ENCODE peak calls at places on chromosomes 1 and 21, in six cellular contexts. H is MM.1S, O is astrocyte of the cerebellum, E is body of pancreas, U is fibroblast of the aortic adventitia, D is GM12865. X is an unnamed sample.

GRCh38 chr1:225677350-225678124 is 24.6 kb upstream of the ENAH start:
- DNase-seq in E (no peak), O (no peak), U (no peak), D (no peak), H (no peak), X (no peak)

GRCh38 chr1:24435782-24436365 is 20.3 kb downstream of the NIPAL3 start:
- DNase-seq in U (no peak), D (no peak), O (no peak), E (no peak), H (no peak), X (no peak)

GRCh38 chr1:50978144-50978851 is 8.3 kb downstream of the CDKN2C start:
- DNase-seq in D (peak), U (peak), H (peak), O (no peak), E (peak), X (no peak)

GRCh38 chr1:23759277-23759676 is 16.0 kb downstream of the ELOA start:
- DNase-seq in D (no peak), U (peak), E (no peak), O (no peak), H (no peak), X (no peak)

GRCh38 chr1:178407662-178408061 is 89.1 kb downstream of the CLEC20A start:
- DNase-seq in U (no peak), D (no peak), H (no peak), O (no peak), E (no peak), X (no peak)

GRCh38 chr1:226809785-226810571 is 60.4 kb upstream of the PSEN2 start:
- DNase-seq in D (no peak), O (peak), U (peak), H (no peak), E (no peak), X (no peak)

GRCh38 chr1:224058303-224058702 is 55.6 kb upstream of the FBXO28 start:
- DNase-seq in U (no peak), E (no peak), O (no peak), D (no peak), H (no peak), X (no peak)

GRCh38 chr21:45293214-45293725 is 5.6 kb upstream of the POFUT2 start:
- DNase-seq in D (no peak), O (no peak), U (peak), E (no peak), H (no peak), X (no peak)

GRCh38 chr1:214316597-214316996 is 35.6 kb downstream of the SMYD2 start:
- DNase-seq in U (no peak), D (no peak), H (no peak), O (peak), E (peak), X (no peak)

GRCh38 chr1:107865627-107866026 is 99.4 kb downstream of the VAV3 start:
- DNase-seq in H (no peak), D (no peak), E (no peak), U (no peak), O (no peak), X (no peak)

GRCh38 chr21:26850116-26850643 is 5.0 kb upstream of the ADAMTS1 start:
- DNase-seq in U (peak), D (peak), O (no peak), E (peak), H (peak), X (no peak)

GRCh38 chr1:111884772-111885443 is 104.6 kb downstream of the KCND3 start:
- DNase-seq in H (no peak), U (no peak), O (no peak), E (no peak), D (no peak), X (no peak)

GRCh38 chr1:42736571-42737200 is 3.4 kb downstream of the CLDN19 start:
- DNase-seq in U (no peak), D (no peak), E (no peak), H (no peak), O (no peak), X (no peak)

GRCh38 chr1:42736152-42736551 is 3.9 kb downstream of the CLDN19 start:
- DNase-seq in H (no peak), D (peak), E (no peak), O (no peak), U (peak), X (no peak)

GRCh38 chr1:42737986-42738677 is 1.9 kb downstream of the CLDN19 start:
- DNase-seq in U (no peak), E (no peak), O (no peak), D (no peak), H (no peak), X (no peak)

GRCh38 chr1:42738678-42739226 is 1.3 kb downstream of the CLDN19 start:
- DNase-seq in H (no peak), U (no peak), E (no peak), D (no peak), O (no peak), X (no peak)

DNA sequence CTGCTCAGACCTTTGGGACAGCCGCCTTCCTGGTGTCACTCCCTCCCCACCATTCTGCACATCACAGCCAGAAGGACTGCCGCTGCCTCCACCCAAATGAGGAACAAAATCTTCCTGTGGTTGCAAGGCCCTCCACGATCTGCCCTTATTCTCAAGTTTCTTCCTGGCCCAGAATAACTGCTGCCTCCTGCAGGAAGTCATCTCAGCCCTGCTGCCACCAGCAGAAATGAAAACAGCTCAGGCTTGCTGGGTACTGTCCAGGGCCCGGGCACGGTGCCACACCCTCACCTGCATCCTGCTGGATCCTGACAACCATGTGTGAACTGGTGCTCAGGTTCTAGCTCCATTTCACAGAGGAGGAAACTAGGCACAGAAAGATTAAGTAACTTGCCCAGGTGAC is 2.8 kb downstream of the CLDN19 start:
- DNase-seq in D (peak), O (no peak), U (no peak), E (peak), H (peak), X (no peak)
- TF ChIP-seq CTCF in D (no peak), O (no peak), U (no peak), E (no peak), H (peak), X (no peak)

GRCh38 chr1:237431448-237431847 is 389.5 kb downstream of the RYR2 start:
- DNase-seq in H (no peak), U (no peak), D (no peak), O (no peak), E (no peak), X (no peak)

GRCh38 chr1:237428809-237429208 is 386.8 kb downstream of the RYR2 start:
- DNase-seq in H (no peak), U (no peak), O (no peak), D (no peak), E (no peak), X (no peak)

GRCh38 chr1:237429252-237429651 is 387.3 kb downstream of the RYR2 start:
- DNase-seq in O (no peak), D (no peak), U (no peak), E (no peak), H (no peak), X (no peak)
- TF ChIP-seq CTCF in O (no peak), D (no peak), U (no peak), E (no peak), H (no peak), X (no peak)

GRCh38 chr1:201810466-201811216 is 18.3 kb upstream of the IPO9 start:
- DNase-seq in E (no peak), D (no peak), O (no peak), U (no peak), H (no peak), X (no peak)
- TF ChIP-seq CTCF in E (no peak), D (no peak), O (no peak), U (no peak), H (no peak), X (no peak)

DNA sequence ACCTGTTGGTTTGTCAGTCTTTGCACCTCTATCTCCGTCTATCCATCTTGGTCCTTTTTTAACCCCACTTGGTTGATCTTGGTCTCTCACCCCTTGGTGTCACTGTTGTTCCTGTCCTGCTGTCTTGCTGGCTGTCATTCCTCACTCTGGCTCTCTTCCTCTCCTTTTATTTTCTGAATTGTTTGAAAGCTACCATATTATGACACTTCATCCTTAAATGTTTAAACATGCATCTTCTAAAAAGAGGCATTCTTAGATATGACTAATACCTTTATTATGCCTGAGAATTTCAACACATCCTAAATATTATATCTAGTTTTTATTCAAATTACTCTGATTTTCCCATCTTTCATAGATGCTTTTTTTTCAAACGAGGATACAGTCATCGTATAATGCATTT is 37.0 kb downstream of the BACH1 start:
- DNase-seq in O (no peak), H (no peak), E (no peak), D (no peak), U (peak), X (no peak)
- TF ChIP-seq CTCF in O (no peak), H (no peak), E (no peak), D (no peak), U (no peak), X (no peak)

GRCh38 chr1:15952317-15953258 is 23.3 kb downstream of the ZBTB17 start:
- DNase-seq in H (no peak), D (no peak), O (no peak), E (no peak), U (peak), X (no peak)
- TF ChIP-seq CTCF in H (no peak), D (no peak), O (peak), E (no peak), U (no peak), X (no peak)

GRCh38 chr1:180181996-180182675 is 27.5 kb downstream of the QSOX1 start:
- DNase-seq in E (no peak), H (no peak), U (no peak), O (no peak), D (no peak), X (no peak)

GRCh38 chr1:180182721-180183311 is 28.1 kb downstream of the QSOX1 start:
- DNase-seq in O (no peak), D (no peak), E (peak), H (no peak), U (no peak), X (no peak)

GRCh38 chr1:180183426-180183825 is 28.8 kb downstream of the QSOX1 start:
- DNase-seq in O (no peak), D (no peak), U (no peak), E (no peak), H (no peak), X (no peak)

GRCh38 chr1:180179162-180179957 is 24.7 kb downstream of the QSOX1 start:
- DNase-seq in H (no peak), U (no peak), D (no peak), E (no peak), O (no peak), X (no peak)

GRCh38 chr1:180181048-180181447 is 26.4 kb downstream of the QSOX1 start:
- DNase-seq in H (no peak), U (peak), D (no peak), O (no peak), E (peak), X (no peak)
- TF ChIP-seq CTCF in H (peak), U (peak), D (peak), O (peak), E (peak), X (peak)

GRCh38 chr1:203349166-203349565 is 1.8 kb downstream of the FMOD start:
- DNase-seq in D (no peak), H (no peak), O (no peak), U (no peak), E (no peak), X (no peak)

GRCh38 chr1:203354246-203354645 is 3.3 kb upstream of the FMOD start:
- DNase-seq in D (no peak), O (no peak), E (no peak), H (no peak), U (peak), X (peak)

GRCh38 chr1:203349757-203350522 is 982 bp downstream of the FMOD start:
- DNase-seq in H (no peak), E (no peak), D (no peak), U (no peak), O (no peak), X (no peak)

GRCh38 chr1:203353486-203353885 is 2.6 kb upstream of the FMOD start:
- DNase-seq in D (no peak), O (no peak), U (no peak), H (no peak), E (no peak), X (no peak)

DNA sequence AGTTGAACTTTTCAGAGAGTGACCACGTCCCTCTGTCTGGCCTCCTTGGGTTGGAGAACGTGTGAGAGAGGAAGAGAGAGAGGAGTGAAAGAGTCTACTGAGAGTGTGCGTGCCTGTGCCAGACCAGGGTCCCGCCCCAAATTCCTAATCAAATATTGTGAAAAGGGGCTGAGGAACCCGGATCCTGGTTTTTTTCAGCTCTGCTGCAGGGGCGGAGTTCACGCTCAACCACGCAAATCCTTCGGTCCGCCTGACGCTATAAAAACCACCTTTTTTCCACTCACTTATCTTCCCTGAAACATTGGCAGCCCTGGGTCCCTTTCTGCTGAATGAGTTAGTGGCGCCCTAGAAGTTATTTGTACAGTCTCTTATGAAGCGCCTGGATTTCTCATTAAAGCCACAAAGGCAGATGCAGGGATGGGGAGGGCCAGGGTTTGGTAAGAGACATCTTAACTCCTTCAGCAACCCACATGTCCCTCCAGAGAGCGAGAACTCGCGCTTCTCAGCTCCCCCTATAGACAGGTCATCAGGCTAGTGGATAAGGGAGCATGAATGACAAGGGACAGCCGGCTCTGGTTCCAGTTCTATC is at the start of gene FMOD:
- DNase-seq in U (peak), E (peak), D (peak), O (no peak), H (no peak), X (peak)
- TF ChIP-seq CTCF in U (no peak), E (no peak), D (no peak), O (no peak), H (no peak), X (peak)